ENCODE peak calls at places on chromosomes 12 and 14, in six cellular contexts. G is neural progenitor cell, W is left ventricle myocardium inferior, H is aorta, F is cardiac muscle cell, K is RCC 7860. U is an unnamed sample.

GRCh38 chr14:43539210-43539609 is 967.9 kb downstream of the FSCB start:
- DNase-seq in W (no peak), F (peak), K (no peak), G (peak), H (no peak), U (no peak)

GRCh38 chr14:72906879-72907278 is 13.0 kb upstream of the DPF3 start:
- DNase-seq in W (no peak), K (no peak), G (no peak), H (no peak), F (no peak), U (no peak)

GRCh38 chr14:93458234-93458633 is 27.5 kb downstream of the UNC79 start:
- DNase-seq in K (no peak), W (no peak), F (no peak), G (no peak), H (no peak), U (no peak)

GRCh38 chr14:64995291-64995690 is 8.6 kb downstream of the FNTB start:
- DNase-seq in K (no peak), F (no peak), W (no peak), G (no peak), H (no peak), U (no peak)

GRCh38 chr12:76455582-76456345 is 103.8 kb downstream of the OSBPL8 start:
- DNase-seq in W (no peak), F (peak), H (no peak), K (peak), G (peak), U (no peak)

GRCh38 chr12:42426733-42427132 is 100.8 kb downstream of the PPHLN1 start:
- DNase-seq in W (no peak), G (peak), H (no peak), K (peak), F (peak), U (no peak)

GRCh38 chr12:24760162-24760561 is 188.7 kb downstream of the BCAT1 start:
- DNase-seq in K (no peak), F (peak), W (no peak), G (peak), H (no peak), U (no peak)

GRCh38 chr12:57429473-57430116 is 1.2 kb downstream of the R3HDM2 start:
- DNase-seq in W (no peak), F (peak), K (peak), H (no peak), G (no peak), U (no peak)

GRCh38 chr12:88471641-88472040 is 108.6 kb downstream of the KITLG start:
- DNase-seq in K (peak), H (peak), F (peak), W (no peak), G (peak), U (no peak)

GRCh38 chr12:106010746-106011145 is 128.0 kb downstream of the NUAK1 start:
- DNase-seq in H (no peak), F (peak), K (no peak), G (no peak), W (no peak), U (no peak)

GRCh38 chr14:52275372-52275771 is 7.9 kb downstream of the PTGDR start:
- DNase-seq in H (no peak), F (no peak), K (no peak), G (no peak), W (no peak), U (no peak)

GRCh38 chr12:24360461-24360860 is 411.0 kb upstream of the SOX5 start:
- DNase-seq in H (no peak), F (no peak), W (no peak), K (no peak), G (no peak), U (no peak)

GRCh38 chr14:32468955-32469354 is 139.9 kb downstream of the AKAP6 start:
- DNase-seq in H (no peak), G (no peak), F (peak), K (no peak), W (no peak), U (no peak)